ENCODE peak calls at places on chromosomes 3 and 15, in ten cellular contexts. One of them, this sample, is unnamed.

GRCh38 chr15:57509965-57510364 is 81.7 kb upstream of the MYZAP start:
- DNase-seq in cortex of kidney: no peak
- DNase-seq in HCEC 1CT: no peak
- DNase-seq in HT-29: no peak
- DNase-seq in lung: no peak
- DNase-seq in right cardiac atrium: no peak
- DNase-seq in endothelial cell: no peak
- DNase-seq in B cell: peak
- DNase-seq in body of pancreas: no peak
- DNase-seq in spleen: no peak
- DNase-seq in this sample: no peak

GRCh38 chr3:189833266-189833665 is 202.1 kb downstream of the TP63 start:
- DNase-seq in cortex of kidney: no peak
- DNase-seq in HCEC 1CT: no peak
- DNase-seq in HT-29: no peak
- DNase-seq in lung: no peak
- DNase-seq in right cardiac atrium: no peak
- DNase-seq in endothelial cell: no peak
- DNase-seq in B cell: no peak
- DNase-seq in body of pancreas: no peak
- DNase-seq in spleen: no peak
- DNase-seq in this sample: no peak

GRCh38 chr3:188303823-188304222 is 149.9 kb downstream of the LPP start:
- DNase-seq in cortex of kidney: no peak
- DNase-seq in HCEC 1CT: no peak
- DNase-seq in HT-29: no peak
- DNase-seq in lung: no peak
- DNase-seq in right cardiac atrium: no peak
- DNase-seq in endothelial cell: no peak
- DNase-seq in B cell: no peak
- DNase-seq in body of pancreas: no peak
- DNase-seq in spleen: no peak
- DNase-seq in this sample: no peak

GRCh38 chr3:10249833-10250232 is 1.6 kb downstream of the TATDN2 start:
- DNase-seq in cortex of kidney: no peak
- DNase-seq in HCEC 1CT: no peak
- DNase-seq in HT-29: no peak
- DNase-seq in lung: no peak
- DNase-seq in right cardiac atrium: no peak
- DNase-seq in endothelial cell: no peak
- DNase-seq in B cell: no peak
- DNase-seq in body of pancreas: no peak
- DNase-seq in spleen: no peak
- DNase-seq in this sample: no peak

GRCh38 chr15:74793135-74794028 is 11.5 kb downstream of the CSK start:
- DNase-seq in cortex of kidney: no peak
- DNase-seq in HCEC 1CT: no peak
- DNase-seq in HT-29: no peak
- DNase-seq in lung: no peak
- DNase-seq in right cardiac atrium: peak
- DNase-seq in endothelial cell: no peak
- DNase-seq in B cell: peak
- DNase-seq in body of pancreas: no peak
- DNase-seq in spleen: peak
- DNase-seq in this sample: peak

GRCh38 chr3:59551834-59552233 is 502.0 kb upstream of the CFAP20DC start:
- DNase-seq in cortex of kidney: no peak
- DNase-seq in HCEC 1CT: no peak
- DNase-seq in HT-29: no peak
- DNase-seq in lung: no peak
- DNase-seq in right cardiac atrium: no peak
- DNase-seq in endothelial cell: no peak
- DNase-seq in B cell: no peak
- DNase-seq in body of pancreas: no peak
- DNase-seq in spleen: no peak
- DNase-seq in this sample: no peak

GRCh38 chr3:14438262-14438661 is 35.9 kb downstream of the SLC6A6 start:
- DNase-seq in cortex of kidney: no peak
- DNase-seq in HCEC 1CT: no peak
- DNase-seq in HT-29: no peak
- DNase-seq in lung: no peak
- DNase-seq in right cardiac atrium: peak
- DNase-seq in endothelial cell: no peak
- DNase-seq in B cell: no peak
- DNase-seq in body of pancreas: no peak
- DNase-seq in spleen: no peak
- DNase-seq in this sample: no peak

GRCh38 chr3:99505646-99506269 is 132.6 kb upstream of the COL8A1 start:
- DNase-seq in cortex of kidney: no peak
- DNase-seq in HCEC 1CT: peak
- DNase-seq in HT-29: no peak
- DNase-seq in lung: peak
- DNase-seq in right cardiac atrium: peak
- DNase-seq in endothelial cell: no peak
- DNase-seq in B cell: no peak
- DNase-seq in body of pancreas: no peak
- DNase-seq in spleen: no peak
- DNase-seq in this sample: peak

GRCh38 chr15:72315706-72316370 is 4.1 kb downstream of the CELF6 start:
- DNase-seq in cortex of kidney: no peak
- DNase-seq in HCEC 1CT: no peak
- DNase-seq in HT-29: no peak
- DNase-seq in lung: no peak
- DNase-seq in right cardiac atrium: no peak
- DNase-seq in endothelial cell: no peak
- DNase-seq in B cell: no peak
- DNase-seq in body of pancreas: peak
- DNase-seq in spleen: no peak
- DNase-seq in this sample: no peak

GRCh38 chr3:196440696-196441095 is 8.5 kb upstream of the UBXN7 start:
- DNase-seq in cortex of kidney: no peak
- DNase-seq in HCEC 1CT: no peak
- DNase-seq in HT-29: no peak
- DNase-seq in lung: no peak
- DNase-seq in right cardiac atrium: no peak
- DNase-seq in endothelial cell: no peak
- DNase-seq in B cell: no peak
- DNase-seq in body of pancreas: no peak
- DNase-seq in spleen: no peak
- DNase-seq in this sample: no peak

GRCh38 chr3:146334151-146334550 is 83.2 kb upstream of the PLSCR4 start:
- DNase-seq in cortex of kidney: no peak
- DNase-seq in HCEC 1CT: peak
- DNase-seq in HT-29: peak
- DNase-seq in lung: no peak
- DNase-seq in right cardiac atrium: peak
- DNase-seq in endothelial cell: peak
- DNase-seq in B cell: no peak
- DNase-seq in body of pancreas: peak
- DNase-seq in spleen: no peak
- DNase-seq in this sample: peak

GRCh38 chr15:85154061-85154460 is 172.4 kb downstream of the PDE8A start:
- DNase-seq in cortex of kidney: no peak
- DNase-seq in HCEC 1CT: no peak
- DNase-seq in HT-29: peak
- DNase-seq in lung: no peak
- DNase-seq in right cardiac atrium: no peak
- DNase-seq in endothelial cell: no peak
- DNase-seq in B cell: no peak
- DNase-seq in body of pancreas: no peak
- DNase-seq in spleen: no peak
- DNase-seq in this sample: no peak

GRCh38 chr3:184234224-184234623 is 4.8 kb downstream of the VWA5B2 start:
- DNase-seq in cortex of kidney: no peak
- DNase-seq in HCEC 1CT: peak
- DNase-seq in HT-29: peak
- DNase-seq in lung: peak
- DNase-seq in right cardiac atrium: peak
- DNase-seq in endothelial cell: no peak
- DNase-seq in B cell: peak
- DNase-seq in body of pancreas: peak
- DNase-seq in spleen: no peak
- DNase-seq in this sample: peak

GRCh38 chr3:188890572-188891270 is 281.1 kb upstream of the TPRG1 start:
- DNase-seq in cortex of kidney: no peak
- DNase-seq in HCEC 1CT: peak
- DNase-seq in HT-29: no peak
- DNase-seq in lung: no peak
- DNase-seq in right cardiac atrium: no peak
- DNase-seq in endothelial cell: no peak
- DNase-seq in B cell: no peak
- DNase-seq in body of pancreas: no peak
- DNase-seq in spleen: no peak
- DNase-seq in this sample: peak

GRCh38 chr15:66165856-66166255 is 87.7 kb downstream of the MEGF11 start:
- DNase-seq in cortex of kidney: no peak
- DNase-seq in HCEC 1CT: no peak
- DNase-seq in HT-29: no peak
- DNase-seq in lung: no peak
- DNase-seq in right cardiac atrium: no peak
- DNase-seq in endothelial cell: no peak
- DNase-seq in B cell: no peak
- DNase-seq in body of pancreas: no peak
- DNase-seq in spleen: no peak
- DNase-seq in this sample: no peak

GRCh38 chr3:40118031-40118610 is 191.4 kb upstream of the EIF1B start:
- DNase-seq in cortex of kidney: no peak
- DNase-seq in HCEC 1CT: no peak
- DNase-seq in HT-29: no peak
- DNase-seq in lung: no peak
- DNase-seq in right cardiac atrium: no peak
- DNase-seq in endothelial cell: no peak
- DNase-seq in B cell: no peak
- DNase-seq in body of pancreas: no peak
- DNase-seq in spleen: no peak
- DNase-seq in this sample: no peak

GRCh38 chr3:37984051-37984450 is 6.5 kb upstream of the VILL start:
- DNase-seq in cortex of kidney: no peak
- DNase-seq in HCEC 1CT: no peak
- DNase-seq in HT-29: no peak
- DNase-seq in lung: no peak
- DNase-seq in right cardiac atrium: no peak
- DNase-seq in endothelial cell: no peak
- DNase-seq in B cell: no peak
- DNase-seq in body of pancreas: no peak
- DNase-seq in spleen: no peak
- DNase-seq in this sample: no peak

GRCh38 chr3:187150186-187150585 is 10.9 kb upstream of the RPL39L start:
- DNase-seq in cortex of kidney: no peak
- DNase-seq in HCEC 1CT: no peak
- DNase-seq in HT-29: no peak
- DNase-seq in lung: no peak
- DNase-seq in right cardiac atrium: no peak
- DNase-seq in endothelial cell: no peak
- DNase-seq in B cell: no peak
- DNase-seq in body of pancreas: no peak
- DNase-seq in spleen: no peak
- DNase-seq in this sample: no peak

GRCh38 chr3:177451940-177452484 is 254.7 kb upstream of the TBL1XR1 start:
- DNase-seq in cortex of kidney: no peak
- DNase-seq in HCEC 1CT: peak
- DNase-seq in HT-29: peak
- DNase-seq in lung: no peak
- DNase-seq in right cardiac atrium: no peak
- DNase-seq in endothelial cell: no peak
- DNase-seq in B cell: no peak
- DNase-seq in body of pancreas: no peak
- DNase-seq in spleen: no peak
- DNase-seq in this sample: peak

GRCh38 chr3:40044487-40044886 is 235.1 kb downstream of the MYRIP start:
- DNase-seq in cortex of kidney: no peak
- DNase-seq in HCEC 1CT: peak
- DNase-seq in HT-29: no peak
- DNase-seq in lung: no peak
- DNase-seq in right cardiac atrium: no peak
- DNase-seq in endothelial cell: no peak
- DNase-seq in B cell: no peak
- DNase-seq in body of pancreas: no peak
- DNase-seq in spleen: no peak
- DNase-seq in this sample: peak

GRCh38 chr3:57464801-57465200 is 79.3 kb downstream of the DNAH12 start:
- DNase-seq in cortex of kidney: no peak
- DNase-seq in HCEC 1CT: peak
- DNase-seq in HT-29: peak
- DNase-seq in lung: no peak
- DNase-seq in right cardiac atrium: no peak
- DNase-seq in endothelial cell: no peak
- DNase-seq in B cell: no peak
- DNase-seq in body of pancreas: no peak
- DNase-seq in spleen: no peak
- DNase-seq in this sample: peak

GRCh38 chr15:45064386-45064785 is 41.4 kb downstream of the SORD start:
- DNase-seq in cortex of kidney: no peak
- DNase-seq in HCEC 1CT: no peak
- DNase-seq in HT-29: peak
- DNase-seq in lung: no peak
- DNase-seq in right cardiac atrium: no peak
- DNase-seq in endothelial cell: no peak
- DNase-seq in B cell: no peak
- DNase-seq in body of pancreas: no peak
- DNase-seq in spleen: no peak
- DNase-seq in this sample: peak

GRCh38 chr3:30913176-30913575 is 18.7 kb upstream of the GADL1 start:
- DNase-seq in cortex of kidney: no peak
- DNase-seq in HCEC 1CT: no peak
- DNase-seq in HT-29: no peak
- DNase-seq in lung: no peak
- DNase-seq in right cardiac atrium: no peak
- DNase-seq in endothelial cell: no peak
- DNase-seq in B cell: no peak
- DNase-seq in body of pancreas: no peak
- DNase-seq in spleen: no peak
- DNase-seq in this sample: peak

GRCh38 chr3:70855139-70855538 is 542.7 kb upstream of the MDFIC2 start:
- DNase-seq in cortex of kidney: no peak
- DNase-seq in HCEC 1CT: peak
- DNase-seq in HT-29: no peak
- DNase-seq in lung: no peak
- DNase-seq in right cardiac atrium: no peak
- DNase-seq in endothelial cell: no peak
- DNase-seq in B cell: no peak
- DNase-seq in body of pancreas: no peak
- DNase-seq in spleen: no peak
- DNase-seq in this sample: no peak

GRCh38 chr3:185943363-185944106 is 5.7 kb upstream of the TRA2B start:
- DNase-seq in cortex of kidney: no peak
- DNase-seq in HCEC 1CT: peak
- DNase-seq in HT-29: peak
- DNase-seq in lung: peak
- DNase-seq in right cardiac atrium: peak
- DNase-seq in endothelial cell: peak
- DNase-seq in B cell: peak
- DNase-seq in body of pancreas: peak
- DNase-seq in spleen: peak
- DNase-seq in this sample: peak

GRCh38 chr3:102148598-102149302 is 286.1 kb upstream of the ZPLD1 start:
- DNase-seq in cortex of kidney: no peak
- DNase-seq in HCEC 1CT: no peak
- DNase-seq in HT-29: no peak
- DNase-seq in lung: no peak
- DNase-seq in right cardiac atrium: no peak
- DNase-seq in endothelial cell: no peak
- DNase-seq in B cell: no peak
- DNase-seq in body of pancreas: no peak
- DNase-seq in spleen: no peak
- DNase-seq in this sample: no peak

GRCh38 chr3:77354958-77355357 is 315.1 kb downstream of the ROBO2 start:
- DNase-seq in cortex of kidney: no peak
- DNase-seq in HCEC 1CT: no peak
- DNase-seq in HT-29: no peak
- DNase-seq in lung: no peak
- DNase-seq in right cardiac atrium: no peak
- DNase-seq in endothelial cell: no peak
- DNase-seq in B cell: no peak
- DNase-seq in body of pancreas: no peak
- DNase-seq in spleen: no peak
- DNase-seq in this sample: no peak

GRCh38 chr15:64855206-64856000 is 13.7 kb downstream of the PLEKHO2 start:
- DNase-seq in cortex of kidney: no peak
- DNase-seq in HCEC 1CT: peak
- DNase-seq in HT-29: no peak
- DNase-seq in lung: no peak
- DNase-seq in right cardiac atrium: no peak
- DNase-seq in endothelial cell: no peak
- DNase-seq in B cell: no peak
- DNase-seq in body of pancreas: no peak
- DNase-seq in spleen: no peak
- DNase-seq in this sample: peak